ENCODE peak calls at places on chromosomes 3 and 15, in eight cellular contexts. S, X, W, L, D, O, M and R are unnamed samples.

GRCh38 chr3:67724434-67724833 is 70.0 kb upstream of the SUCLG2 start:
- DNase-seq in X (no peak), L (no peak), S (no peak), O (no peak), D (no peak), W (no peak), M (no peak), R (no peak)

GRCh38 chr15:79769081-79769481 is 127.7 kb downstream of the MTHFS start:
- DNase-seq in S (no peak), D (no peak), M (no peak), L (no peak), X (no peak), O (no peak), W (peak; percentile 21), R (no peak)

GRCh38 chr3:40229411-40229810 is 80.1 kb upstream of the EIF1B start:
- DNase-seq in L (no peak), W (no peak), S (no peak), O (peak; percentile 10), M (no peak), D (peak; percentile 16), X (no peak), R (no peak)

GRCh38 chr3:112774293-112774926 is 72.3 kb downstream of the CD200R1L start:
- DNase-seq in W (peak; percentile 86), L (peak; percentile 81), S (peak; percentile 24), X (no peak), D (no peak), O (no peak), M (no peak), R (no peak)

GRCh38 chr3:87120221-87120620 is 106.9 kb upstream of the CHMP2B start:
- DNase-seq in X (no peak), L (no peak), S (no peak), D (no peak), O (no peak), W (no peak), M (no peak), R (no peak)

GRCh38 chr3:31290046-31290445 is 242.7 kb upstream of the STT3B start:
- DNase-seq in W (peak; percentile 64), X (no peak), L (no peak), M (no peak), D (no peak), S (no peak), O (no peak), R (no peak)

GRCh38 chr3:52873433-52874159 is 23.8 kb downstream of the STIMATE start:
- DNase-seq in S (no peak), W (no peak), X (no peak), O (no peak), M (no peak), L (no peak), D (no peak), R (no peak)

GRCh38 chr3:189826566-189826965 is 195.4 kb downstream of the TP63 start:
- DNase-seq in D (no peak), L (no peak), M (no peak), X (no peak), O (no peak), W (no peak), S (no peak), R (no peak)

GRCh38 chr3:136728918-136729317 is 23.3 kb downstream of the STAG1 start:
- DNase-seq in W (peak; percentile 71), D (no peak), S (no peak), X (no peak), L (no peak), M (no peak), O (no peak), R (no peak)

GRCh38 chr3:37861540-37862051 is at the start of gene CTDSPL:
- DNase-seq in M (no peak), D (peak; percentile 56), W (peak; percentile 72), X (peak; percentile 24), L (no peak), O (peak; percentile 49), S (no peak), R (no peak)

GRCh38 chr3:171129827-171130226 is 103.3 kb upstream of the SLC2A2 start:
- DNase-seq in X (no peak), L (no peak), O (no peak), S (no peak), M (no peak), W (no peak), D (no peak), R (no peak)
- TF ChIP-seq CTCF in X (no peak), L (no peak), O (no peak), S (no peak), M (no peak), W (no peak), D (no peak), R (no peak)

DNA sequence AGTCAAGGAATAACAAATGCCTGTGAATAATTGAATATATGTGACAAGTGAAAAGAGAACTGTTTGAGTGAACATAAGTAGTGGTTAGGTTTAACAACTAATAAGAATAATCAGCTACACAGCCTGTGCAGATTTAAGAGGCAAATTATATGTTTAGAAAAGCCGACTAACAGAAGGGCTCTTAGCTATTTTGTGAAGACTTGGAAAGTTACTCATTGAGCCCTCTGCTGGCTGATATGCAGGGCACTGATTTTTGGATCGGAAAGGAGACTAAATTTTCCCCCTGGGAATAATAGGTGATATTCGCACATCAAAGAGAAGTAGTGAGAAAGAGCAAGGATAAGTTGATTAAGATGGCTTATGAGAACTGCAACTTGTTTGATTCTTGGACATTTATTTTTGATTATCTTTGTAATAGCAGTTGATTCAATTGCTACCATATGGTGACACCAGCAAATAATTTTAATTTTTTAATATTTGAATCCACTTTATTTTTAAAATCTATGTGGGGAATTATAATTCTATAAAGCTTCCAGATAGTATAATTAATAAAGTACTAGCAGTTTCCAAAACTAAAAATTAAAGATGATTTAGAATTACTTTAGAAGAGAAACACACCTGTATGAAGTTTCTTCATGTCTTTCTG is 156.2 kb downstream of the NLGN1 start:
- DNase-seq in D (no peak), L (no peak), X (no peak), S (peak; percentile 15), M (no peak), W (peak; percentile 46), O (no peak), R (no peak)
- TF ChIP-seq CTCF in D (peak; percentile 28), L (peak; percentile 76), X (peak; percentile 75), S (peak; percentile 68), M (peak; percentile 22), W (peak; percentile 74), O (peak; percentile 16), R (peak; percentile 84)

GRCh38 chr3:66314455-66314854 is 93.7 kb downstream of the SLC25A26 start:
- DNase-seq in X (no peak), M (no peak), W (no peak), L (no peak), S (no peak), O (no peak), D (no peak), R (no peak)
- TF ChIP-seq CTCF in X (no peak), M (no peak), W (no peak), L (no peak), S (no peak), O (no peak), D (no peak), R (no peak)

GRCh38 chr3:101676765-101677435 is at the start of gene ZBTB11:
- DNase-seq in M (peak; percentile 100), D (peak; percentile 95), W (peak; percentile 100), S (peak; percentile 99), X (peak; percentile 99), L (peak; percentile 98), O (peak; percentile 96), R (peak; percentile 99)
- TF ChIP-seq CTCF in M (peak; percentile 37), D (no peak), W (peak; percentile 65), S (peak; percentile 81), X (peak; percentile 59), L (peak; percentile 76), O (no peak), R (peak; percentile 79)

GRCh38 chr3:23761440-23761896 is 44.3 kb upstream of the UBE2E1 start:
- DNase-seq in W (peak; percentile 73), D (peak; percentile 63), O (peak; percentile 62), L (no peak), X (no peak), M (peak; percentile 37), S (no peak), R (no peak)
- TF ChIP-seq CTCF in W (peak; percentile 75), D (peak; percentile 7), O (peak; percentile 24), L (peak; percentile 38), X (peak; percentile 52), M (peak; percentile 30), S (peak; percentile 44), R (peak; percentile 65)

GRCh38 chr3:60742606-60743145 is 508.6 kb downstream of the FHIT start:
- DNase-seq in S (no peak), D (no peak), X (peak; percentile 11), O (no peak), W (peak; percentile 13), L (no peak), M (no peak), R (no peak)
- TF ChIP-seq CTCF in S (peak; percentile 38), D (no peak), X (peak; percentile 63), O (no peak), W (no peak), L (no peak), M (no peak), R (peak; percentile 85)

GRCh38 chr15:92247649-92248242 is 145.9 kb upstream of the ST8SIA2 start:
- DNase-seq in D (no peak), S (no peak), X (no peak), L (no peak), O (no peak), M (no peak), W (no peak), R (no peak)

DNA sequence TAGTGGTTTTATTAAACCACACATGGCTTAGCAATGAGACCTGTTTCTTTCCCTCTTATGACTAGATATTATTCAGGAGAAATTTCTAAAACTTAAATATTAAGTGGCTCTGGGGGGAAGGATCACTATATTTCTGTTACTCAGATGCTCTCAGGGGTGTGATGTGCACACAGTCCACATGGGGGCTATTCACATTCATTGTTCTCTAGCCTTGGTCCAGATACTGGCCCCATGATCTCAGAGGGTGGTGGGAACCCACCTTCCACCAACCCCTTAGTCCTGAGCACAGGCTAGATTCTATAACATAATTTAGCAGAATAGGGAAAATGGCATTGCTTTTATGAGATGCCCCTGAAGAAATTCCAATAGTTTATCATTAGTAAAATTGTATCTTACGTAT is 149.0 kb upstream of the ST8SIA2 start:
- DNase-seq in X (no peak), W (no peak), S (no peak), L (no peak), O (no peak), M (no peak), D (no peak), R (no peak)
- TF ChIP-seq CTCF in X (no peak), W (no peak), S (no peak), L (no peak), O (no peak), M (no peak), D (no peak), R (no peak)

DNA sequence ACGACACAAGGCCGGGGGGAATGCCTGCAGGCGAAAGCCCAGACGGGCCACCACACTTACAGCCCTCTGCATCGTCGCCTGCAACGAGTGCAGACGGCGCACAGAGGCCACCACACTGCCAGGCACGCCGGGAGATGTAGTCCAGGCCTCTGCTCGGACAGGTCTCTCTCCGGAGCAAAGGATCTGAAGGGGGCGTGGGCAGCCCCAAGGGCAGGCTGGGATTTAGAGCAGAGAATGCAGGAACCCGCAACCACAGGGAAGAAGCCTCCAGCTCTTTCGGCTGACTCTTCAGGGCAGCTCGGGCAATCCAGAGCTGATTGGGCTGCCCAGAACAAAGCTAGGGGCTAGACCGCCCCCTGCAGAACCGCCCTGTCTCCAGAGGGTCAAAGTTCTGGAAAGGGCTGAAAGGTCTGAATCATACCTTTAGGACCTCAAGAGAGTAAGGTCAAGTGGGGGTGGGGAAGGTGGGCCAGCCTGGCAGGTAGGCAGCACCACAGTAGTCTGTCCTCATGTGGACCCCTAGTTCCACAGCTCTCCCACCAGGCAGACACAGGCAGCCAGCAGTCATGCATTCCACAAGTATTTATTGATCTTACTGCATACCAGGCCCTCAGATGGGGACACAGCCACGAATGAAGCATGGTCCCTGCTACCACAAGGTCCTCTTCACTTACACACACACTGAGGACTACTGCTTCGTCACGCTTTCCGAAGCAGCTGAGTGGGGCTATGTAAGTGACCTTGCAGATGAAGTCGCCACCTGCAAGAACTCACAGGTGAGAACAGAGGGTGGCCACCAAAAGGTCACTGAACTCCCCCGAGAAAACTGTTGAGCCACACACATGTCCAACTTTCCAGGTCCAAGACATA is at the start of gene AMT:
- DNase-seq in S (no peak), D (no peak), X (peak; percentile 52), O (no peak), M (peak; percentile 57), W (no peak), L (no peak), R (no peak)
- TF ChIP-seq CTCF in S (no peak), D (no peak), X (no peak), O (no peak), M (no peak), W (no peak), L (no peak), R (no peak)